ENCODE peak calls at places on chromosomes 6 and 20, in seven cellular contexts. G, E, H, F, D, V and J are unnamed samples.

GRCh38 chr6:157036245-157036681 is 259.1 kb downstream of the ARID1B start:
- DNase-seq in G (no peak), E (no peak), H (no peak), F (no peak), D (no peak), V (no peak), J (peak)

GRCh38 chr20:11008444-11008843 is 334.6 kb upstream of the JAG1 start:
- DNase-seq in G (no peak), E (no peak), H (no peak), F (no peak), D (no peak), V (no peak), J (no peak)

GRCh38 chr6:37934276-37934675 is 114.7 kb downstream of the ZFAND3 start:
- DNase-seq in G (no peak), E (no peak), H (no peak), F (no peak), D (no peak), V (no peak), J (no peak)

GRCh38 chr20:8144282-8145245 is 12.5 kb downstream of the PLCB1 start:
- DNase-seq in G (no peak), E (no peak), H (peak), F (no peak), D (no peak), V (no peak), J (no peak)

GRCh38 chr20:47055699-47056369 is 161.2 kb downstream of the EYA2 start:
- DNase-seq in G (no peak), E (no peak), H (no peak), F (no peak), D (no peak), V (no peak), J (no peak)

GRCh38 chr6:56549014-56549413 is 93.7 kb downstream of the DST start:
- DNase-seq in G (no peak), E (no peak), H (no peak), F (no peak), D (no peak), V (no peak), J (no peak)

GRCh38 chr20:17648782-17649730 is 33.0 kb downstream of the RRBP1 start:
- DNase-seq in G (no peak), E (peak), H (no peak), F (peak), D (peak), V (peak), J (no peak)

GRCh38 chr20:59435496-59435895 is 135.1 kb downstream of the EDN3 start:
- DNase-seq in G (no peak), E (no peak), H (no peak), F (no peak), D (no peak), V (no peak), J (no peak)

GRCh38 chr20:34124469-34125249 is 12.6 kb upstream of the EIF2S2 start:
- DNase-seq in G (no peak), E (no peak), H (no peak), F (no peak), D (no peak), V (no peak), J (no peak)

GRCh38 chr6:135675862-135676261 is 175.6 kb upstream of the PDE7B start:
- DNase-seq in G (no peak), E (no peak), H (peak), F (peak), D (no peak), V (no peak), J (no peak)

GRCh38 chr6:11120273-11121005 is 8.9 kb upstream of the ERVFRD-1 start:
- DNase-seq in G (no peak), E (no peak), H (no peak), F (no peak), D (no peak), V (no peak), J (no peak)

GRCh38 chr20:4720121-4720976 is 1.4 kb upstream of the PRND start:
- DNase-seq in G (peak), E (peak), H (peak), F (peak), D (peak), V (peak), J (peak)

GRCh38 chr6:41531591-41532582 is 14.3 kb upstream of the FOXP4 start:
- DNase-seq in G (no peak), E (no peak), H (no peak), F (peak), D (peak), V (no peak), J (no peak)

GRCh38 chr20:57856658-57857057 is 146.8 kb upstream of the PMEPA1 start:
- DNase-seq in G (no peak), E (no peak), H (no peak), F (no peak), D (no peak), V (no peak), J (no peak)

GRCh38 chr6:75493400-75494064 is at the start of gene FILIP1:
- DNase-seq in G (peak), E (peak), H (no peak), F (no peak), D (no peak), V (peak), J (no peak)

GRCh38 chr20:4569092-4569491 is 152.6 kb upstream of the PRND start:
- DNase-seq in G (no peak), E (no peak), H (no peak), F (no peak), D (no peak), V (no peak), J (no peak)